ENCODE peak calls at places on chromosomes 16 and 17, in seven cellular contexts. R is pons, L is astrocyte of the hippocampus, S is NCI-H1930, N is adrenal gland, G is AG04450, Y is caudate nucleus. C is an unnamed sample.

GRCh38 chr17:285751-286422 is 66.7 kb downstream of the RPH3AL start:
- DNase-seq in S (no peak), G (no peak), R (no peak), N (peak; percentile 6), L (no peak), Y (no peak), C (no peak)

GRCh38 chr17:66152756-66153155 is 39.2 kb downstream of the CEP112 start:
- DNase-seq in G (no peak), Y (no peak), R (no peak), L (peak; percentile 32), S (no peak), N (no peak), C (no peak)

GRCh38 chr16:69073181-69073669 is 32.2 kb upstream of the HAS3 start:
- DNase-seq in Y (no peak), N (no peak), L (peak; percentile 83), S (no peak), G (no peak), R (no peak), C (no peak)

GRCh38 chr17:74454197-74455024 is 12.0 kb upstream of the CD300A start:
- DNase-seq in Y (peak; percentile 66), R (peak; percentile 67), N (no peak), S (no peak), L (no peak), G (peak; percentile 4), C (no peak)

GRCh38 chr17:35890774-35891155 is 10.6 kb upstream of the CCL5 start:
- DNase-seq in L (no peak), G (no peak), R (no peak), S (no peak), Y (no peak), N (no peak), C (no peak)

GRCh38 chr17:27089929-27090247 is 204.0 kb upstream of the WSB1 start:
- DNase-seq in R (no peak), L (no peak), S (no peak), Y (no peak), G (no peak), N (no peak), C (no peak)

GRCh38 chr16:50731989-50732589 is 9.8 kb upstream of the CYLD start:
- DNase-seq in Y (no peak), L (no peak), N (no peak), G (no peak), R (no peak), S (no peak), C (no peak)

GRCh38 chr17:48505788-48506187 is 25.0 kb downstream of the HOXB1 start:
- DNase-seq in S (peak; percentile 20), R (peak; percentile 12), G (no peak), Y (no peak), L (peak; percentile 78), N (peak; percentile 73), C (no peak)

GRCh38 chr17:76716834-76717205 is 6.1 kb upstream of the MXRA7 start:
- DNase-seq in R (no peak), Y (no peak), S (no peak), N (no peak), L (peak; percentile 91), G (peak; percentile 73), C (no peak)

GRCh38 chr16:66776457-66776856 is 24.9 kb downstream of the TERB1 start:
- DNase-seq in Y (no peak), R (no peak), N (no peak), L (no peak), G (no peak), S (no peak), C (no peak)

GRCh38 chr17:79935197-79935844 is 96.1 kb upstream of the CBX4 start:
- DNase-seq in R (no peak), G (no peak), L (no peak), Y (no peak), S (no peak), N (no peak), C (no peak)

GRCh38 chr17:778096-778495 is 4.0 kb downstream of the GLOD4 start:
- DNase-seq in N (no peak), Y (no peak), G (no peak), S (no peak), R (no peak), L (no peak), C (no peak)

GRCh38 chr17:65489413-65490170 is 71.9 kb downstream of the AXIN2 start:
- DNase-seq in L (no peak), S (no peak), R (no peak), N (no peak), G (no peak), Y (no peak), C (no peak)

GRCh38 chr16:1788708-1789100 is 4.8 kb downstream of the IGFALS start:
- DNase-seq in L (no peak), S (no peak), N (peak; percentile 19), G (no peak), Y (no peak), R (no peak), C (no peak)

GRCh38 chr16:51994597-51994996 is 552.3 kb downstream of the TOX3 start:
- DNase-seq in L (peak; percentile 88), R (no peak), Y (no peak), S (no peak), G (no peak), N (peak; percentile 40), C (no peak)

GRCh38 chr17:78038748-78039288 is 80.3 kb downstream of the TNRC6C start:
- DNase-seq in S (no peak), Y (no peak), G (no peak), N (no peak), R (no peak), L (no peak), C (no peak)

GRCh38 chr16:79395631-79396030 is 204.9 kb downstream of the MAF start:
- DNase-seq in S (no peak), Y (no peak), G (no peak), L (no peak), N (no peak), R (peak; percentile 46), C (no peak)

C was measured in HEK293T.